ENCODE peak calls at places on chromosome 19, in four cellular contexts. T, O, B and K are unnamed samples.

GRCh38 chr19:5058456-5059190 is 89.7 kb downstream of the KDM4B start:
- DNase-seq in T (no peak), O (no peak), B (no peak), K (no peak)

GRCh38 chr19:47112166-47112663 is 1.4 kb downstream of the ZC3H4 start:
- DNase-seq in T (peak), O (peak), B (peak), K (peak)

GRCh38 chr19:43450545-43450997 is 14.8 kb downstream of the LYPD3 start:
- DNase-seq in T (no peak), O (no peak), B (no peak), K (no peak)

GRCh38 chr19:43578787-43579186 is 3.2 kb downstream of the PINLYP start:
- DNase-seq in T (no peak), O (no peak), B (no peak), K (no peak)

GRCh38 chr19:8304841-8305621 is 3.1 kb downstream of the CD320 start:
- DNase-seq in T (peak), O (peak), B (peak), K (peak)

GRCh38 chr19:912181-913079 is 589 bp downstream of the R3HDM4 start:
- DNase-seq in T (peak), O (no peak), B (no peak), K (peak)

GRCh38 chr19:41299755-41300089 is 10.2 kb upstream of the CCDC97 start:
- DNase-seq in T (no peak), O (peak), B (peak), K (peak)

GRCh38 chr19:22602631-22603272 is 31.4 kb upstream of the ZNF492 start:
- DNase-seq in T (no peak), O (no peak), B (no peak), K (no peak)

GRCh38 chr19:3480383-3481091 is at the start of gene SMIM24:
- DNase-seq in T (no peak), O (no peak), B (no peak), K (no peak)

GRCh38 chr19:7657047-7657779 is 11.6 kb upstream of the RETN start:
- DNase-seq in T (no peak), O (no peak), B (no peak), K (no peak)

GRCh38 chr19:34128558-34129250 is 43.6 kb upstream of the LSM14A start:
- DNase-seq in T (no peak), O (no peak), B (no peak), K (no peak)

GRCh38 chr19:5434970-5435641 is 20.1 kb upstream of the ZNRF4 start:
- DNase-seq in T (no peak), O (no peak), B (no peak), K (no peak)

GRCh38 chr19:49921871-49922755 is 6.9 kb upstream of the ATF5 start:
- DNase-seq in T (no peak), O (no peak), B (no peak), K (no peak)

GRCh38 chr19:52066258-52066866 is 17.7 kb upstream of the ZNF432 start:
- DNase-seq in T (no peak), O (no peak), B (no peak), K (no peak)

DNA sequence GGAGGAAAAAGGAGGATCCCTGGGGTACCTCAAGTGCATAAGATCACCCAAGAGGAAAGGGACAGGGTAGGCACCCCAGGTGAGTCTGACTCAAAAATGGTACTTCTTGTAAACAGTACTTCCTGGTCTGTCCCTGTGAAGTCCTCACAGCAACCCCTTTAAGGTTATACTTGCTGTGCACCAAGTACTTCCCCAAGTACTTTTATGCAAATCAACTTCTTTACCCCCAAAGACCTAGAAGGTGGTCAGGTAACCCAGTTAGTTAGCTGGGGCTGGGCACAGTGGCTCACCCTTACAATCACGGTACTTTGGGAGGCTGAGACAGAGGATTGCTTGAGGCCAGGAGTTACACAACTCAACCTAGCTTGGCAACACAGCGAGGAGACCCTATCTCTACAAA is 2.5 kb downstream of the CALR start:
- DNase-seq in T (no peak), O (no peak), B (no peak), K (no peak)
- H3K4me3 ChIP-seq in T (peak), O (no peak), B (no peak), K (no peak)

DNA sequence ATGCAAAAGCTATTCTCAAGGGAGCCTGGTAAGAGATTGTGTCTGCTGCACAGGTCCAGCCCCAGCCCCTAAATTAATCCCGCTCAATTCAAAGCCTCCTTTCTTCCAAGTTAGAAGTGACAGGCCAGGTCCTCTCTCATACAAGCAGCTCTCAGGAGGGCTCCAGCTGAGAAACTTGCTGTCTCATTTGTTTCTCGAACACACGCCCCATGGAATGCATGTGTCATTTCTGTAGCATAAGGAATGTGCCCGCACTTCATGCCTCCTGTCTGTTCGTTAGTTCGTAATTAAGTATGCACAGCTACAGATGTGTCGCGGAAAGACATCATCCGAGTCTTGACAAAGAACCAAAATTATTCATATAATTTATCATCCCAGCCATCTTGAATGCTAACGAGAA is 133.6 kb downstream of the UQCRFS1 start:
- DNase-seq in T (no peak), O (no peak), B (no peak), K (no peak)
- H3K27ac ChIP-seq in T (no peak), O (no peak), B (no peak), K (no peak)

DNA sequence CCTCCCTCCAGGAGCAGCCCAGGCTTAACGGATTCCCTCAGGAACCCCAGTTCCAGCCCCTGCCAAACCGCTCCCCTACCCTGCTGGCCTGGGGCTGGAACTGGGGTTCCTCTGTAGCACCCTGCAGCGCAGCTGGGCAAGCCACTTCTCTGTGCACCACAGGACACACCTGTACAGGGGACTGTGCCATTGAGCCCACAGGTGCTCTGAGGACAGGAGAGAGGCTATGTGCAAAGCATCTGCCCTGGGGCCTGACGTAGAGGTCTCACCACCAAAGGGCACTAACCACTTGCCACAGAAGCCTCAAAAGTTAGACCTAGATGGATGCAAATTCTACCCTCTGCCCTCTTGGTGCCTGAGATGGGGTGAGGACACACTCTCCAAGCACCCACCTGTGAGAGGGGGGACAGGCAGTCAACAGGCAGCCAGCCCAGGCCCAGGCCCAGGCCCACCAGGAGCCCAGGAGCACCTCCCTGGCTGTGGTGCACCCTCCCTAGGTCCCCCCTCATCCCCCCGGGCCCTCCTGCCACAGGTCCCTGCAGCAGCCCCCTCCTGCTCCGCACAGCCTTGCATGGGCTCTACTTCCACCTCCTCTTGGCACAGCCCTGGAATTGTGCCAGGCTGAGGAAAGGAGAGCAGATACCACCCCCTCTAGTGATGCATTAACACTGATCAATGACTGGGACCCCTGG is 27.6 kb upstream of the SLC35E1 start:
- DNase-seq in T (no peak), O (no peak), B (no peak), K (no peak)
- TF ChIP-seq CTCF in T (no peak), O (no peak), B (no peak), K (no peak)

DNA sequence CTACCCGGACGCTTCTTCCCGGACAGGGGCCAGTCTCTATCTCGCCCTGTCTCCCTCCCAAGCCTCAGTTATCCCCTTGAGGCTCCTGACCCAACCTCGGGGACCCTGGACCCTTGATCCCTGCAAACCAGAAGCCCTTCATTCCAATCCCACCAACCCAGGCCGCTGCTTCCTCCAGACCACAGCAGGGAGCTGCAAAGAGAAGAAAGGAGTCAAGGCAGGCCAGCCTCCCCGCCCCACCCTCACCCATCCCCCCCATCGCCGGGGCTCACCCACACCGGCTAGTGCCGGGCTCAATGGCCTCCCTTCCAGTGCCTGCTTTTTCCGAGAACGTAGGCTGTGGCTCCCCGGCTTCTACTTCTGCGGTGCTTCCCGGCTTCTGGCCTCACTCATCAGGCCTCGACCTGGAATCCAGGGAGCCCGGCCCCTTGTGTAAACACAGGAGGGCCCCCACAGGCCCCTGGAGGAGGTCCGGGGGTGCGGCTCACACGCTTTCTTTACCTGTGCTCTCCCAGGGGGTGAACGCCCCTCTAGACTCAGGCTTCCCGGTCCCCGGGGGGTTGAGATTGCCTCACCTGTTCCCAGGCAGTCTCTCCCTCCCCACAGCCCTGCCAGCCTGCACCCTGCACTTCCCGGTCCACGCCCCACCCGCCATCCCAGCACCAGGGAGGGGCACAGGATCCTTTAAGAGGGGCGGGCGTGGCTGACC is at the start of gene FAM83E:
- DNase-seq in T (no peak), O (no peak), B (peak), K (no peak)
- H3K4me3 ChIP-seq in T (no peak), O (peak), B (no peak), K (no peak)

DNA sequence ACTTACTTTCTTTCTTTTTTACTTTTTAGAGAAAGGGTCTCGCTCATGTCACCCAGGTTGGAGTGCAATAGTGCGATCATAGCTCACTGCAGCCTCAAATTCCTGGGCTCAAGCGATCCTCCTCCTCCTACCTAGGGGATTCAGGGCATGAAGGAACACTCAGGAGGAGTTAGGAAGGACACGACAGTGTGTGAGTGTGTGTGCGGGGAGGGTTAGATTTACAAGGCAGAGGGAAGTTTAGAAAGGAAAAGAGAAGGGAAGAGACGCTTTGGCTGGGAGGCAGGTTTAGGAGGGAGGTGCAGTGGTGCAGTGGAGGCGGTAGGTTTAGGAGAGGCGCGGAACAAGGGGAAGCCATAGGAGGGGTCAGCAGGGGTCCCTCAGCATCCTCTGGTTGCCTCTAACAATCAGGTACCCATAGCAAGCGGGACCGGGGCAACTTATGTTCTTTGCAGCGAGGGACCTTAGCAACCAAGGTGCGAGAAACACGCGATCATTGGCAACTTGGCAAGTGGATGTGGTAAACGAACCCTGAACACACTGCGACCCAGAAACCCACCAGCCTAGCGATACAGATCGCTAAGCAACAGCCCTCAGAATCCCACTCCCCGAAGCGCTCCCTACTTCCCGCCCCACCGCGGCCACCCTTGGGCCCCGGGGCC is 501 bp downstream of the SIRT2 start:
- DNase-seq in T (peak), O (no peak), B (no peak), K (no peak)
- H3K27ac ChIP-seq in T (peak), O (peak), B (peak), K (peak)

GRCh38 chr19:16544468-16545231 is 2.4 kb upstream of the CHERP start:
- DNase-seq in T (no peak), O (no peak), B (no peak), K (no peak)

GRCh38 chr19:16542894-16543498 is 759 bp upstream of the CHERP start:
- DNase-seq in T (no peak), O (no peak), B (no peak), K (no peak)

GRCh38 chr19:16541526-16542044 is 652 bp downstream of the CHERP start:
- DNase-seq in T (no peak), O (no peak), B (no peak), K (no peak)

GRCh38 chr19:16540948-16541347 is 1.3 kb downstream of the CHERP start:
- DNase-seq in T (no peak), O (no peak), B (no peak), K (no peak)

GRCh38 chr19:16542045-16542893 is at the start of gene CHERP:
- DNase-seq in T (peak), O (peak), B (peak), K (peak)
- TF ChIP-seq CTCF in T (no peak), O (no peak), B (no peak), K (no peak)

DNA sequence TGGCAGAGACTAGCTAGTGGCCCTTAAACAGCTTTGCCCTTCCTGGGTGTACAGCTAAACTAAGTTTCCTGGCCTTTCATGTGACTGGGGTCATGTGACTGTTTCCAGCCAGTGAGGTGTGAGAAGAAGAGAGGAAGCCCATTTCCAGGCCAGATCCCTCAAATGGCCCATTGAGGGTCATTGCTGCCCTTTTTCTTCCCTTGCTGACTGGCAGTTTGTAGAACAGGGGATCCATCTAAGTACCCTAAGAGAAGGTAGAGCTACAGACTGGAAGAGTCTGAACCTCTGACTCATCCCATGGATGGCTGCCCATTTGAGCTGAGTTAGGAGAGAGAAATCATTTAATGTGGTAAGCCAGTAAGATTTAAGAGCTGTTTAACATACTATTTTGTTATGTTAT is 2.8 kb downstream of the SWSAP1 start:
- DNase-seq in T (no peak), O (peak), B (no peak), K (no peak)
- H3K4me3 ChIP-seq in T (no peak), O (no peak), B (no peak), K (no peak)

DNA sequence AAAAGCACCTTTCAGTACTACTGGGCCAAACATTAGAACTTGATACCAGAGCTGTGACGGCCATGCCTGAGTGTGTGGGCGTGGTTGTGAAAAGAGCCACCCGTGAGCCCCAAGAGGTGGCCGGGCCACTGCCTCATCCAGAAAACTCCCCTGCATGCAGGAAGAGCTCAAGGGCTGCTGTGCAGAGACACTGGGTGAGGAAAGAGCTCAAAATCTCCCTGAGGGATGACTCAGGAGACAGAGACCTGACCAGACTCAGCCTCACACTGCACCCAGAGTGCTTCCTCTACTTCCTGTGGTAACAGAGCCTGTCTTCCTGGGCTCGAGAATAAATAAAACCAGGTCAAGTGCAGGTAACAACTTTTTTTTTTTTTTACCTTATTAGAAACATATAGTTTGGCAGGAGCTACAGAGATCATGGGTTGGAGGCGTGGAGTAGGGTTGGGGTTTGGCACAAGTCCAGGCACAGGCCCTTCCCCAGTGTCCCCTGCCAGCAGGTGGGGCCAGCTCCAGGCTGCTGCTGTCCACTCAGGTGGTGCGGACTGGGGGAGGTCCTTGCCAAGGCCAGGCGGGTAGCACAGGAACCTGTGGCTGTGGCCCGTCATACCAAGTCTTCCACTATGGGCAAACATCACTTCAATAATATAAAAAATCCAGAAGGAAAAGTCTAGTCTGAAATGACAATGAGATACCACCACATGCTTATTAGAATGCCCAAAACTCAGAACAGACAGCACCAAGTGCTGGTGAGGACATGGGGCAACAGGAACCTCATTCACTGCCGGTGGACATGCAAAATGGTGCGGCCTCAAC is 25.5 kb downstream of the ELL start:
- DNase-seq in T (no peak), O (no peak), B (no peak), K (peak)
- H3K27ac ChIP-seq in T (peak), O (no peak), B (no peak), K (peak)